ENCODE peak calls at places on chromosome 12, in nine cellular contexts. Y is esophagus squamous epithelium, B is upper lobe of left lung, H is lower leg skin, C is HCT116, N is gastrocnemius medialis, A is heart left ventricle, S is uterus, F is GM12891. D is an unnamed sample.

GRCh38 chr12:18492372-18493025 is 231.2 kb downstream of the PIK3C2G start:
- DNase-seq in Y (no peak), B (no peak), H (no peak), C (no peak), N (no peak), A (no peak), S (no peak), F (no peak), D (no peak)

GRCh38 chr12:38847247-38847646 is 58.1 kb downstream of the CPNE8 start:
- DNase-seq in Y (no peak), B (no peak), H (no peak), C (no peak), N (no peak), A (no peak), S (no peak), F (no peak), D (no peak)

GRCh38 chr12:2813573-2814185 is 1.2 kb downstream of the ITFG2 start:
- DNase-seq in Y (no peak), B (peak), H (peak), C (peak), N (no peak), A (no peak), S (no peak), F (peak), D (no peak)

GRCh38 chr12:25723921-25724491 is 170.9 kb upstream of the LMNTD1 start:
- DNase-seq in Y (no peak), B (no peak), H (peak), C (no peak), N (no peak), A (no peak), S (no peak), F (no peak), D (no peak)

GRCh38 chr12:5257763-5258475 is 174.0 kb upstream of the NTF3 start:
- DNase-seq in Y (no peak), B (no peak), H (no peak), C (no peak), N (no peak), A (no peak), S (no peak), F (no peak), D (no peak)

GRCh38 chr12:60191271-60191670 is 595.4 kb downstream of the SLC16A7 start:
- DNase-seq in Y (no peak), B (no peak), H (no peak), C (no peak), N (no peak), A (no peak), S (no peak), F (no peak), D (no peak)

GRCh38 chr12:50232771-50233209 is 50.5 kb downstream of the LIMA1 start:
- DNase-seq in Y (no peak), B (no peak), H (no peak), C (no peak), N (no peak), A (no peak), S (no peak), F (no peak), D (no peak)

GRCh38 chr12:120468846-120469449 is 600 bp downstream of the SRSF9 start:
- DNase-seq in Y (no peak), B (peak), H (no peak), C (no peak), N (no peak), A (no peak), S (peak), F (peak), D (peak)

GRCh38 chr12:62594771-62595170 is 128.1 kb downstream of the MON2 start:
- DNase-seq in Y (no peak), B (no peak), H (no peak), C (no peak), N (no peak), A (no peak), S (no peak), F (no peak), D (no peak)

GRCh38 chr12:55797068-55797467 is 20.5 kb downstream of the SARNP start:
- DNase-seq in Y (no peak), B (no peak), H (no peak), C (peak), N (no peak), A (no peak), S (no peak), F (no peak), D (no peak)

GRCh38 chr12:131929530-131930456 is 717 bp downstream of the PUS1 start:
- DNase-seq in Y (no peak), B (no peak), H (no peak), C (no peak), N (no peak), A (no peak), S (no peak), F (peak), D (peak)

GRCh38 chr12:6771091-6771495 is 1.2 kb upstream of the LAG3 start:
- DNase-seq in Y (no peak), B (peak), H (peak), C (no peak), N (no peak), A (no peak), S (no peak), F (no peak), D (no peak)

GRCh38 chr12:67222302-67222701 is 46.9 kb upstream of the CAND1 start:
- DNase-seq in Y (no peak), B (no peak), H (no peak), C (peak), N (no peak), A (no peak), S (no peak), F (no peak), D (no peak)

GRCh38 chr12:120640840-120641833 is 711 bp downstream of the CABP1 start:
- DNase-seq in Y (no peak), B (peak), H (no peak), C (no peak), N (peak), A (peak), S (peak), F (peak), D (peak)

GRCh38 chr12:89524201-89525001 is at the start of gene GALNT4:
- DNase-seq in Y (peak), B (peak), H (peak), C (peak), N (peak), A (peak), S (peak), F (peak), D (peak)

GRCh38 chr12:113152835-113153814 is 3.6 kb downstream of the CFAP73 start:
- DNase-seq in Y (no peak), B (peak), H (peak), C (peak), N (no peak), A (peak), S (peak), F (peak), D (peak)

GRCh38 chr12:14557966-14558365 is 9.7 kb downstream of the PLBD1 start:
- DNase-seq in Y (no peak), B (no peak), H (no peak), C (no peak), N (no peak), A (no peak), S (no peak), F (no peak), D (no peak)

GRCh38 chr12:50620050-50620974 is 115.5 kb downstream of the DIP2B start:
- DNase-seq in Y (no peak), B (no peak), H (no peak), C (no peak), N (no peak), A (peak), S (no peak), F (no peak), D (no peak)

GRCh38 chr12:57046947-57047890 is 2.7 kb downstream of the MYO1A start:
- DNase-seq in Y (no peak), B (peak), H (no peak), C (no peak), N (no peak), A (peak), S (no peak), F (no peak), D (no peak)

GRCh38 chr12:89706551-89707348 is 1.9 kb downstream of the ATP2B1 start:
- DNase-seq in Y (no peak), B (peak), H (no peak), C (no peak), N (peak), A (peak), S (peak), F (no peak), D (peak)

GRCh38 chr12:11433664-11434063 is 38.3 kb upstream of the PRB2 start:
- DNase-seq in Y (no peak), B (no peak), H (no peak), C (no peak), N (no peak), A (no peak), S (no peak), F (no peak), D (no peak)

GRCh38 chr12:26940820-26941219 is 2.5 kb downstream of the FGFR1OP2 start:
- DNase-seq in Y (no peak), B (no peak), H (no peak), C (no peak), N (no peak), A (no peak), S (no peak), F (no peak), D (no peak)

GRCh38 chr12:113083863-113084430 is 27.4 kb downstream of the DTX1 start:
- DNase-seq in Y (no peak), B (no peak), H (no peak), C (no peak), N (peak), A (peak), S (no peak), F (no peak), D (no peak)

GRCh38 chr12:19706936-19707335 is 267.6 kb downstream of the AEBP2 start:
- DNase-seq in Y (no peak), B (no peak), H (no peak), C (no peak), N (no peak), A (no peak), S (no peak), F (no peak), D (no peak)

GRCh38 chr12:64826234-64826633 is 1.8 kb downstream of the TBC1D30 start:
- DNase-seq in Y (no peak), B (peak), H (no peak), C (no peak), N (no peak), A (peak), S (peak), F (peak), D (no peak)

GRCh38 chr12:130828895-130829294 is 10.2 kb downstream of the STX2 start:
- DNase-seq in Y (no peak), B (no peak), H (no peak), C (no peak), N (no peak), A (no peak), S (no peak), F (no peak), D (no peak)

GRCh38 chr12:108857158-108857407 is 300 bp downstream of the SSH1 start:
- DNase-seq in Y (no peak), B (no peak), H (no peak), C (no peak), N (no peak), A (no peak), S (peak), F (no peak), D (no peak)

GRCh38 chr12:8612629-8613028 is at the start of gene AICDA:
- DNase-seq in Y (no peak), B (no peak), H (no peak), C (no peak), N (no peak), A (no peak), S (no peak), F (no peak), D (no peak)

GRCh38 chr12:2959194-2959507 is at the start of gene TEAD4:
- DNase-seq in Y (no peak), B (peak), H (no peak), C (peak), N (peak), A (peak), S (peak), F (peak), D (no peak)

GRCh38 chr12:128075332-128075731 is 191.6 kb upstream of the TMEM132C start:
- DNase-seq in Y (no peak), B (no peak), H (no peak), C (no peak), N (no peak), A (no peak), S (no peak), F (no peak), D (no peak)

GRCh38 chr12:114320101-114320500 is 85.8 kb downstream of the TBX5 start:
- DNase-seq in Y (no peak), B (no peak), H (no peak), C (no peak), N (no peak), A (no peak), S (no peak), F (no peak), D (no peak)

GRCh38 chr12:76007640-76008039 is 23.9 kb downstream of the PHLDA1 start:
- DNase-seq in Y (no peak), B (no peak), H (no peak), C (no peak), N (no peak), A (no peak), S (no peak), F (no peak), D (no peak)

GRCh38 chr12:15741082-15741481 is 48.1 kb downstream of the EPS8 start:
- DNase-seq in Y (no peak), B (no peak), H (no peak), C (no peak), N (no peak), A (no peak), S (no peak), F (no peak), D (no peak)

GRCh38 chr12:119008691-119009221 is 27.4 kb downstream of the SRRM4 start:
- DNase-seq in Y (no peak), B (no peak), H (no peak), C (no peak), N (no peak), A (no peak), S (no peak), F (no peak), D (no peak)

DNA sequence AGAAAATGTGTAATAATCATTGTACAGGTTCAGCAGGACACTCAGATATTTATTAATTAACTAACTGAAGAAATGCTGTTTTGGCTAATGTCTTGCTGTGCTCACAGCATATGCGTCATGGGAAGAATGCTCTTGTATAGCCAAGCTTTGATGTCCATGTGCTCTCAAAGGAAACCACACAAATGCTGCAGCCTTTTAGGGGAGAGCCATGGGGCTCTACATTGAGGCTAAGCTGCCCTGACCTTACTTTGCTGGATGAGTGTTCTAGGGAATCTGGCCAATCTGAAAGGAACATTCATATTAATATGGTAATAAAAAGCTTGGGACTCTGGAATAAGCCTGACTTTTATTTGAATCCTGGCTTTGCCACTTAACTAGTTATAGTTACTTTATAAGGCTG is 9.5 kb upstream of the CRADD start:
- DNase-seq in Y (no peak), B (no peak), H (no peak), C (no peak), N (no peak), A (no peak), S (no peak), F (no peak), D (no peak)
- TF ChIP-seq POLR2A in Y (no peak), B (no peak), H (no peak), C (no peak), N (no peak), A (no peak), S (no peak), F (no peak), D (no peak)

GRCh38 chr12:9757433-9758025 is 3.2 kb downstream of the CD69 start:
- DNase-seq in Y (no peak), B (no peak), H (no peak), C (no peak), N (no peak), A (no peak), S (no peak), F (no peak), D (no peak)
- TF ChIP-seq POLR2A in Y (no peak), B (no peak), H (no peak), C (no peak), N (no peak), A (no peak), S (no peak), F (no peak), D (no peak)

GRCh38 chr12:101280006-101280505 is at the start of gene UTP20:
- DNase-seq in Y (peak), B (peak), H (peak), C (peak), N (peak), A (peak), S (peak), F (peak), D (peak)
- TF ChIP-seq POLR2A in Y (no peak), B (no peak), H (no peak), C (peak), N (no peak), A (peak), S (no peak), F (peak), D (no peak)

GRCh38 chr12:54125950-54126695 is 62.7 kb downstream of the SMUG1 start:
- DNase-seq in Y (no peak), B (no peak), H (peak), C (no peak), N (peak), A (no peak), S (peak), F (no peak), D (no peak)

GRCh38 chr12:54128466-54128865 is 60.3 kb downstream of the SMUG1 start:
- DNase-seq in Y (no peak), B (no peak), H (no peak), C (no peak), N (no peak), A (no peak), S (no peak), F (no peak), D (no peak)

GRCh38 chr12:54129028-54129903 is 59.5 kb downstream of the SMUG1 start:
- DNase-seq in Y (no peak), B (no peak), H (no peak), C (no peak), N (no peak), A (no peak), S (no peak), F (no peak), D (no peak)

GRCh38 chr12:54127538-54128259 is 61.1 kb downstream of the SMUG1 start:
- DNase-seq in Y (no peak), B (no peak), H (no peak), C (no peak), N (no peak), A (no peak), S (no peak), F (no peak), D (no peak)

DNA sequence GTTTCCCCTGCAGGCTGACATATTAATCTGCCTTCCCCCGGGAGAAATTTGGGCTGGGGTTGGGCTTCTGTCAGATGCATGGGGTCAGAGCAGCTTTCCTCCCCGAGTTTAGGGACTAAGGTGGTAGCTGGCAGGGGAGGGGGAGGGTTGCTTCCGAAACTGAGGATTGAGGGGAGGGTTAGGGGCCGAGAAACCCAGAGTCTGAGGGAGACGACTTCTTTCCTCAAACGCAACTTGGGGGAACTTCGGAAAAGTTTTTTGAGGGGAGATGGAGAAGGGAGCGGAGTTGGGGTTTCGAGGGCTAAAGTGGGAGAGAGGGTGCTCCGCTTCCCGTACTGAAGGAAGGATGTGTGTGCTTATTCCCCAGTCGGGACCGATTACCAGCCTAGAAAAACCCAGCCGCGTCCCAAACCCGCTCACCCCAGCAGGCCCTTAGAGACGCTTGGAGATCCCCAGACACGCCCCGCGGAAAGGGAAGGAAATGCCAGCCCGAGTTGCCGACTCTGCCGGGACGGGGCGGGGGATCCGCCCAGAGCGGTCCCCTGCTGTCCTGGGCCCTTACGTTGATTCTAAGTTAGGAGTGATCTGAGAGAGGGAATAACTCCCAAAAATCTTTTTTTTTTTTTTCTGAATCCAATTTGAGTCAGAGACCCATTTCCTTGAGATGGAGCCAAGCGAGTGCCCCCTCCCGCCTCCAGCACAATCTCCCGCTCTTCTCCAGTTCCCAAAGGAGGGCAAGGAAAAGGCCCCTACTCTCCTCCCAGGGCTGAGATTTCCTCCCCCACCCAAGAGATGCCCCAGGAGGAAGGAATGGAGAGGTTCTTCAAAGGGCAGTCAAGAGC is 61.9 kb downstream of the SMUG1 start:
- DNase-seq in Y (no peak), B (peak), H (peak), C (no peak), N (peak), A (peak), S (peak), F (no peak), D (peak)
- TF ChIP-seq POLR2A in Y (no peak), B (no peak), H (no peak), C (no peak), N (peak), A (no peak), S (peak), F (no peak), D (peak)

GRCh38 chr12:106140223-106140986 is 1.7 kb upstream of the NUAK1 start:
- DNase-seq in Y (no peak), B (no peak), H (no peak), C (no peak), N (peak), A (peak), S (no peak), F (no peak), D (no peak)
- TF ChIP-seq POLR2A in Y (no peak), B (no peak), H (no peak), C (no peak), N (no peak), A (no peak), S (no peak), F (no peak), D (no peak)

GRCh38 chr12:129607293-129607692 is 296.5 kb downstream of the TMEM132D start:
- DNase-seq in Y (no peak), B (no peak), H (no peak), C (no peak), N (no peak), A (no peak), S (no peak), F (no peak), D (no peak)

GRCh38 chr12:129610601-129611120 is 293.2 kb downstream of the TMEM132D start:
- DNase-seq in Y (no peak), B (no peak), H (no peak), C (no peak), N (no peak), A (no peak), S (no peak), F (no peak), D (no peak)

GRCh38 chr12:129605666-129606065 is 298.2 kb downstream of the TMEM132D start:
- DNase-seq in Y (no peak), B (no peak), H (no peak), C (no peak), N (no peak), A (no peak), S (no peak), F (no peak), D (no peak)

GRCh38 chr12:129607756-129608155 is 296.1 kb downstream of the TMEM132D start:
- DNase-seq in Y (no peak), B (no peak), H (no peak), C (no peak), N (no peak), A (no peak), S (no peak), F (no peak), D (no peak)

DNA sequence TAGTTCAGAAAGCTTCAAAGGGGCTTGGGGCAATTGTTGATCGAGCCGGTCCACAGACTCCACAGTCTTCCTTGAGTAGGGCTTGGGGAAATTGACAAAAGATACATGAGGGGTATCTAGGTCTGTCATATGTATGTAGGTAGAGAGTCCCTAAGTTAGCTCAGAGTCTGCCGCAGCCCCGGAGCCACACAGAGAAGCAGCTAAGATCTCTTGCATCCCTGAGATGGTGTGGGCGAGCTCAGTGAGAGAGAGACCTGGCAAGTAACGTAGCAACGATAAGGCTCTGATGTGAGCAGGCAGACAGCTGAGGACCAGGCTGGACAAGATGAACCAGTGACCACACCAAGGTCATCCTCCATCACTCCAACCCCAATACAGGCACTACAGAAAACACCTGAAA is 297.6 kb downstream of the TMEM132D start:
- DNase-seq in Y (no peak), B (no peak), H (no peak), C (no peak), N (no peak), A (no peak), S (no peak), F (no peak), D (no peak)
- TF ChIP-seq POLR2A in Y (no peak), B (no peak), H (no peak), C (no peak), N (no peak), A (no peak), S (no peak), F (no peak), D (no peak)

D was measured in Peyer's patch.